ENCODE peak calls at places on chromosome 14, in ten cellular contexts. R is sigmoid colon, X is heart left ventricle, F is right lobe of liver, S is uterus, N is body of pancreas, Q is GM12878, L is stomach, Z is H54, U is vagina. P is an unnamed sample.

GRCh38 chr14:56328021-56328420 is 209.8 kb downstream of the PELI2 start:
- DNase-seq in R (no peak), N (no peak), U (no peak), F (no peak), L (no peak), X (no peak), S (no peak), Q (no peak), Z (no peak), P (no peak)

GRCh38 chr14:48398675-48399282 is 723.4 kb upstream of the MDGA2 start:
- DNase-seq in Q (no peak), L (no peak), Z (peak), X (no peak), N (no peak), U (no peak), S (no peak), R (no peak), F (no peak), P (no peak)

GRCh38 chr14:54650331-54651017 is 83.5 kb downstream of the SAMD4A start:
- DNase-seq in R (peak), L (no peak), X (peak), N (no peak), F (no peak), Z (no peak), U (no peak), Q (no peak), S (peak), P (peak)

GRCh38 chr14:91047174-91047753 is 13.2 kb downstream of the RPS6KA5 start:
- DNase-seq in F (no peak), Q (no peak), U (no peak), L (no peak), N (no peak), S (no peak), Z (no peak), X (no peak), R (no peak), P (no peak)

GRCh38 chr14:46686652-46687051 is 35.1 kb upstream of the RPL10L start:
- DNase-seq in N (no peak), Q (no peak), S (no peak), U (no peak), F (no peak), X (no peak), R (no peak), L (no peak), Z (no peak), P (no peak)

GRCh38 chr14:57408037-57408436 is 17.7 kb downstream of the NAA30 start:
- DNase-seq in N (no peak), U (no peak), Q (no peak), S (no peak), R (no peak), L (no peak), X (no peak), Z (no peak), F (no peak), P (no peak)

GRCh38 chr14:43539210-43539609 is 967.9 kb downstream of the FSCB start:
- DNase-seq in Z (no peak), N (peak), S (no peak), R (no peak), L (no peak), U (no peak), Q (no peak), X (no peak), F (no peak), P (no peak)

GRCh38 chr14:91059576-91060471 is 617 bp downstream of the RPS6KA5 start:
- DNase-seq in Z (peak), Q (no peak), X (peak), S (no peak), N (peak), L (peak), U (no peak), F (peak), R (peak), P (peak)

GRCh38 chr14:76773188-76773885 is 12.1 kb downstream of the VASH1 start:
- DNase-seq in U (peak), F (no peak), R (peak), L (no peak), X (peak), N (peak), Q (no peak), Z (peak), S (peak), P (peak)

GRCh38 chr14:76951149-76951548 is 77.4 kb downstream of the IRF2BPL start:
- DNase-seq in Z (no peak), Q (no peak), X (no peak), F (no peak), S (no peak), L (no peak), U (no peak), N (no peak), R (no peak), P (no peak)

GRCh38 chr14:34699873-34700621 is 14.3 kb downstream of the CFL2 start:
- DNase-seq in N (no peak), F (no peak), S (no peak), L (no peak), U (no peak), Z (no peak), R (no peak), X (no peak), Q (no peak), P (no peak)

GRCh38 chr14:32339188-32339587 is 10.1 kb downstream of the AKAP6 start:
- DNase-seq in X (no peak), N (no peak), L (no peak), R (no peak), Q (no peak), S (no peak), F (no peak), Z (no peak), U (no peak), P (no peak)

GRCh38 chr14:55411426-55412389 is at the start of gene ATG14:
- DNase-seq in U (peak), Q (peak), S (peak), F (peak), Z (peak), N (peak), R (peak), L (peak), X (peak), P (peak)

GRCh38 chr14:92510972-92511371 is 2.6 kb upstream of the RIN3 start:
- DNase-seq in Z (no peak), F (peak), R (peak), Q (no peak), U (no peak), S (no peak), X (no peak), N (no peak), L (no peak), P (no peak)

GRCh38 chr14:53740570-53740969 is 216.1 kb downstream of the BMP4 start:
- DNase-seq in S (no peak), N (no peak), X (no peak), R (no peak), F (no peak), L (no peak), Q (no peak), Z (no peak), U (no peak), P (no peak)

GRCh38 chr14:50047274-50047676 is 69.1 kb downstream of the VCPKMT start:
- DNase-seq in Z (no peak), Q (peak), X (no peak), F (no peak), U (no peak), L (peak), R (no peak), N (peak), S (no peak), P (no peak)

GRCh38 chr14:76863724-76864407 is 37.7 kb downstream of the LRRC74A start:
- DNase-seq in S (no peak), R (peak), Q (peak), X (peak), F (no peak), U (no peak), Z (no peak), L (no peak), N (peak), P (no peak)

GRCh38 chr14:22220427-22220826 is 368.6 kb downstream of the DAD1 start:
- DNase-seq in L (no peak), S (no peak), Z (no peak), F (no peak), X (no peak), R (no peak), Q (no peak), U (no peak), N (no peak), P (no peak)

GRCh38 chr14:32932302-32932920 is 6.3 kb upstream of the NPAS3 start:
- DNase-seq in X (no peak), S (no peak), F (no peak), Z (no peak), N (no peak), R (no peak), Q (no peak), L (no peak), U (no peak), P (no peak)

GRCh38 chr14:59199614-59200013 is 11.1 kb downstream of the DAAM1 start:
- DNase-seq in N (no peak), S (no peak), L (no peak), Q (no peak), X (no peak), Z (no peak), F (no peak), U (no peak), R (no peak), P (no peak)

GRCh38 chr14:57865450-57866198 is at the start of gene SLC35F4:
- DNase-seq in R (no peak), N (peak), F (no peak), L (no peak), U (no peak), Q (no peak), S (no peak), Z (no peak), X (peak), P (no peak)

GRCh38 chr14:67675219-67675582 is 769 bp upstream of the VTI1B start:
- DNase-seq in N (no peak), X (no peak), L (no peak), F (no peak), S (no peak), R (no peak), Z (no peak), Q (no peak), U (no peak), P (no peak)

GRCh38 chr14:68547305-68548193 is 245.3 kb downstream of the ZFP36L1 start:
- DNase-seq in F (no peak), Z (peak), U (peak), Q (no peak), S (peak), R (peak), L (peak), N (peak), X (peak), P (peak)

GRCh38 chr14:96797943-96798349 is 764 bp downstream of the VRK1 start:
- DNase-seq in R (no peak), Z (no peak), L (no peak), S (no peak), F (no peak), X (no peak), N (no peak), U (no peak), Q (no peak), P (no peak)

GRCh38 chr14:76742961-76743360 is 18.3 kb upstream of the VASH1 start:
- DNase-seq in N (no peak), L (no peak), X (no peak), U (no peak), F (no peak), Q (no peak), R (no peak), S (no peak), Z (no peak), P (no peak)

GRCh38 chr14:100994082-100994481 is 90.6 kb upstream of the RTL1 start:
- DNase-seq in Z (no peak), X (no peak), U (no peak), Q (no peak), S (no peak), F (no peak), R (no peak), L (no peak), N (no peak), P (no peak)

GRCh38 chr14:57933363-57933762 is 67.5 kb upstream of the SLC35F4 start:
- DNase-seq in U (no peak), F (no peak), X (no peak), R (no peak), N (no peak), S (no peak), L (no peak), Z (no peak), Q (no peak), P (no peak)

GRCh38 chr14:93005838-93006237 is 82.9 kb downstream of the CHGA start:
- DNase-seq in L (no peak), Q (no peak), R (no peak), F (no peak), X (peak), S (no peak), U (no peak), Z (no peak), N (no peak), P (no peak)

GRCh38 chr14:96597680-96598079 is 95.5 kb downstream of the PAPOLA start:
- DNase-seq in U (no peak), R (no peak), L (no peak), Z (no peak), S (no peak), Q (no peak), X (no peak), F (no peak), N (no peak), P (no peak)

GRCh38 chr14:69260979-69261605 is 1.1 kb downstream of the GALNT16 start:
- DNase-seq in X (peak), Z (no peak), L (peak), F (peak), Q (no peak), S (peak), R (no peak), N (peak), U (no peak), P (peak)

GRCh38 chr14:97687944-97688625 is 890.9 kb downstream of the VRK1 start:
- DNase-seq in F (no peak), L (no peak), S (no peak), N (no peak), U (peak), Z (no peak), R (no peak), Q (no peak), X (no peak), P (peak)

GRCh38 chr14:45891417-45892080 is 638.5 kb upstream of the MIS18BP1 start:
- DNase-seq in S (peak), Q (no peak), F (no peak), X (no peak), R (no peak), L (peak), U (no peak), Z (no peak), N (no peak), P (no peak)

GRCh38 chr14:104680806-104681688 is 8.4 kb upstream of the INF2 start:
- DNase-seq in Z (peak), Q (no peak), X (no peak), S (peak), F (peak), N (peak), U (no peak), L (peak), R (peak), P (peak)
- TF ChIP-seq POLR2A in Z (no peak), Q (no peak), X (no peak), S (no peak), F (no peak), N (peak), U (no peak), L (no peak), R (peak), P (no peak)

GRCh38 chr14:75561013-75561432 is 17.4 kb upstream of the FLVCR2 start:
- DNase-seq in F (peak), R (peak), Z (peak), N (peak), Q (no peak), S (peak), L (peak), X (peak), U (no peak), P (peak)
- TF ChIP-seq POLR2A in F (no peak), R (no peak), Z (no peak), N (no peak), Q (no peak), S (no peak), L (no peak), X (no peak), U (no peak), P (no peak)

DNA sequence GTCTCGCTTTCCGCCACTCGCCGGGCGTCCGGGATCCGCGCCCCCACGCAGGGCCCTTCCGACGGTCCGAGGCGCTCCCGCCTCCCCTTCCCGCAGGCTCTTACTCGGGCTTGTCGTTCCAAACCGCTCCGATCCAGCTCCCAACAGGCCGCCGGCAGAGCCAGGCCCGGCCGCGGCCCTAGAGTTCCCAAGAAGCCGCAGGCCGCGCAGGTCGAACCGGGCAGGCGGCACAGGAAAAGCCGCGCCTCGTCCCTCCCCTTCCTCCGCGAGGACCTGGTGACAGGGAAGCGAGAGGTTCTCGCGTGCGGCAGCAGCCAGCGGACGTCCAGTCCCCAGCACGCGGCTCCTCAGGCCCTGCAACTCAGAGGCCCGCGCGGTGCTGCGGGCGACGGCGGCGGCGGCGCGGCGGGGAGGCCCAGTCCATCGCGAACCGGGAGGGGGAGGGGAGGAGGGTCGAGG is 277 bp downstream of the HECTD1 start:
- DNase-seq in U (peak), R (no peak), L (no peak), Z (no peak), F (no peak), X (no peak), S (no peak), N (no peak), Q (no peak), P (no peak)
- TF ChIP-seq POLR2A in U (no peak), R (peak), L (no peak), Z (peak), F (no peak), X (no peak), S (no peak), N (no peak), Q (peak), P (no peak)

GRCh38 chr14:64942531-64943111 is at the start of gene GPX2:
- DNase-seq in R (no peak), U (peak), Z (no peak), L (peak), X (no peak), S (no peak), F (peak), N (peak), Q (no peak), P (peak)
- TF ChIP-seq POLR2A in R (peak), U (no peak), Z (no peak), L (no peak), X (no peak), S (no peak), F (peak), N (peak), Q (no peak), P (no peak)

GRCh38 chr14:35825968-35826217 is 245 bp upstream of the BRMS1L start:
- DNase-seq in R (no peak), U (no peak), Q (no peak), X (no peak), L (no peak), F (no peak), S (no peak), N (no peak), Z (no peak), P (no peak)

GRCh38 chr14:35826218-35826951 is at the start of gene BRMS1L:
- DNase-seq in X (peak), U (peak), S (peak), R (peak), N (peak), F (peak), Z (peak), Q (peak), L (peak), P (peak)

GRCh38 chr14:35819591-35820540 is 6.3 kb upstream of the BRMS1L start:
- DNase-seq in Q (no peak), Z (no peak), U (no peak), X (no peak), L (no peak), F (no peak), S (no peak), R (no peak), N (no peak), P (no peak)

GRCh38 chr14:35821546-35822411 is 4.4 kb upstream of the BRMS1L start:
- DNase-seq in F (no peak), X (no peak), R (no peak), Q (no peak), U (no peak), N (peak), S (no peak), L (no peak), Z (peak), P (no peak)

DNA sequence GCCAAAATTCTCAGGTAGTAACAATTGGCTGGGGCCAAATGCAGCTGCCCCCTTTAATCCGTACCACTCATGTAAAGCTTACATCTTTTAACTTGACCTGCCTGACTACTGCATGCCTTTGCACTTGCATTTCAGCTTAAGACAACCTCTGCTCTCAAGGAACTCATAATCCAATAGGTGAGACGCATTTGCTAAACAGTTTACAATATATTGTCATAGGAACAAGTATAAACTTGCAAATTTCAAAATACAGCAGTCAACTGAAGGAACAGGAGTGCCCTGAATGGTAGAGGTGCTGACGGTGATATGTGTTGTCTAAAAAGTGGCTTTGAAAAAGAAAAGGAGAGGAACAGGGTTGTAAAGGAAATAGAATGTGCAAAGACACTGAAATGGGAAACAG is 3.6 kb upstream of the BRMS1L start:
- DNase-seq in U (no peak), L (no peak), Q (no peak), S (no peak), Z (no peak), N (no peak), R (no peak), X (no peak), F (no peak), P (no peak)
- TF ChIP-seq POLR2A in U (no peak), L (no peak), Q (no peak), S (no peak), Z (no peak), N (no peak), R (no peak), X (no peak), F (no peak), P (no peak)

DNA sequence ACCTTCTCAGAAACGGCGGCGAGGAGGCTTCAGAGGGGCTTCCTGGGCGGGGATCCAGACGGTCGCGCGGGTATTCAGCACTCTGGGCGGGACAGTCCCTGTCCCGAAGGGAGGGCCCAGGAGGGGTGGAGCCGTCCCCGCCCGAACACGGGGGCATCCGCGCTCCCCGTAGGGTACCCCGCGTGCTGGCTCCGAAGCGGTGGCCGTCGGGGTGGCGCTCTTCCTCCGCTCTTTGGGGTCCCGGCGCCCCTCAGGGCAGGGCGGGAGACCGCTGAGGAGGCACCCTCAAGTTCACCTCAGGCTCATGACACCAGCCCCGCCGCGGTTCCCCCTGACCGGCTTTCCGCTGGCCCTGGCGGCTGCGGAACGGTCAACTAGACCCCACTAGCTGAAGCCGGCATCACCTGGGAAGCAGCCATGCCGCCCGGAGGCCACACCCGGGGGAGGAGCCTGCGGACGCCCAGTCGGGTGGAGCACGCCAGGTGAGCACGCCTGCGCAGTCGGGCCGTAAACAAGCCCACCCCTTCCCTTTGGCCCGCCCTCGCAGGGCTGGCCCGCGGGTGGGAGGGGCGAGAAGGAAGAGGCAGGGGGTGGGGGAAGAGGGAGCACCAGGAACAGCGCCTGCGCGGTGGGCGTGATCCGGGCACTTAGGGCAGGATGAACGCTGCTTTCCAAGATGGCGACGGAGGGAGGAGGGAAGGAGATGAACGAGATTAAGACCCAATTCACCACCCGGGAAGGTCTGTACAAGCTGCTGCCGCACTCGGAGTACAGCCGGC is at the start of gene WDR20:
- DNase-seq in X (peak), Z (peak), U (peak), R (peak), L (peak), Q (peak), F (peak), S (peak), N (peak), P (peak)
- TF ChIP-seq POLR2A in X (peak), Z (peak), U (no peak), R (peak), L (no peak), Q (peak), F (peak), S (peak), N (peak), P (no peak)

P was measured in lower leg skin.